ENCODE peak calls at places on chromosomes 12 and 14, in five cellular contexts. K is H54, O is adrenal gland, H is GM12891, X is stomach. B is an unnamed sample.

GRCh38 chr12:9040484-9041186 is 51.3 kb downstream of the KLRG1 start:
- DNase-seq in X (no peak), H (no peak), O (no peak), K (no peak), B (no peak)

GRCh38 chr14:89618821-89619551 is 202.0 kb upstream of the FOXN3 start:
- DNase-seq in H (peak), O (peak), K (peak), X (peak), B (peak)

GRCh38 chr14:71665157-71665556 is 267.1 kb upstream of the RGS6 start:
- DNase-seq in O (no peak), X (no peak), H (no peak), K (no peak), B (no peak)

GRCh38 chr12:131603106-131604033 is 107.5 kb upstream of the SFSWAP start:
- DNase-seq in H (no peak), K (no peak), O (no peak), X (no peak), B (no peak)

GRCh38 chr14:82872494-82872893 is 1338.8 kb upstream of the SEL1L start:
- DNase-seq in H (no peak), K (no peak), O (no peak), X (no peak), B (peak)

GRCh38 chr12:30191701-30192455 is 408.1 kb upstream of the TMTC1 start:
- DNase-seq in H (no peak), X (no peak), O (no peak), K (no peak), B (no peak)

GRCh38 chr12:124699878-124700277 is 132.5 kb upstream of the NCOR2 start:
- DNase-seq in O (no peak), K (no peak), X (peak), H (no peak), B (no peak)

GRCh38 chr12:19220861-19221466 is 91.4 kb downstream of the PLEKHA5 start:
- DNase-seq in X (no peak), O (no peak), H (no peak), K (no peak), B (no peak)

GRCh38 chr14:53327716-53328115 is 174.6 kb upstream of the DDHD1 start:
- DNase-seq in K (no peak), H (no peak), O (peak), X (no peak), B (no peak)

GRCh38 chr14:22303589-22304195 is 285.3 kb downstream of the DAD1 start:
- DNase-seq in X (no peak), H (no peak), O (no peak), K (no peak), B (no peak)

GRCh38 chr14:31986405-31986804 is 90.7 kb upstream of the ARHGAP5 start:
- DNase-seq in H (no peak), X (no peak), O (no peak), K (no peak), B (no peak)

GRCh38 chr12:3225796-3226180 is 148.6 kb downstream of the TSPAN9 start:
- DNase-seq in K (peak), O (no peak), X (no peak), H (no peak), B (no peak)

GRCh38 chr12:132806857-132807256 is 21.8 kb downstream of the GOLGA3 start:
- DNase-seq in K (no peak), H (no peak), O (no peak), X (no peak), B (no peak)

GRCh38 chr12:112130461-112130998 is 5.2 kb downstream of the TRAFD1 start:
- DNase-seq in H (no peak), O (no peak), X (no peak), K (no peak), B (peak)

GRCh38 chr12:120369476-120370342 is 745 bp upstream of the MSI1 start:
- DNase-seq in X (no peak), H (no peak), K (no peak), O (no peak), B (no peak)
- TF ChIP-seq POLR2A in X (no peak), H (no peak), K (no peak), O (no peak), B (no peak)

GRCh38 chr14:105477659-105478623 is 3.3 kb downstream of the CRIP2 start:
- DNase-seq in H (no peak), X (no peak), K (no peak), O (no peak), B (no peak)

GRCh38 chr14:105474478-105475268 is at the start of gene CRIP2:
- DNase-seq in O (no peak), X (no peak), H (peak), K (peak), B (peak)

GRCh38 chr14:105475269-105475915 is 771 bp downstream of the CRIP2 start:
- DNase-seq in K (peak), H (no peak), X (no peak), O (peak), B (no peak)

GRCh38 chr14:105476937-105477658 is 2.5 kb downstream of the CRIP2 start:
- DNase-seq in X (no peak), K (no peak), O (no peak), H (no peak), B (no peak)

GRCh38 chr14:105475916-105476845 is 1.6 kb downstream of the CRIP2 start:
- DNase-seq in X (peak), K (no peak), O (peak), H (no peak), B (peak)
- TF ChIP-seq POLR2A in X (no peak), K (no peak), O (peak), H (no peak), B (no peak)

GRCh38 chr12:49698619-49699545 is 8.3 kb downstream of the FMNL3 start:
- DNase-seq in K (no peak), X (no peak), O (peak), H (peak), B (no peak)
- TF ChIP-seq POLR2A in K (no peak), X (no peak), O (no peak), H (peak), B (no peak)

DNA sequence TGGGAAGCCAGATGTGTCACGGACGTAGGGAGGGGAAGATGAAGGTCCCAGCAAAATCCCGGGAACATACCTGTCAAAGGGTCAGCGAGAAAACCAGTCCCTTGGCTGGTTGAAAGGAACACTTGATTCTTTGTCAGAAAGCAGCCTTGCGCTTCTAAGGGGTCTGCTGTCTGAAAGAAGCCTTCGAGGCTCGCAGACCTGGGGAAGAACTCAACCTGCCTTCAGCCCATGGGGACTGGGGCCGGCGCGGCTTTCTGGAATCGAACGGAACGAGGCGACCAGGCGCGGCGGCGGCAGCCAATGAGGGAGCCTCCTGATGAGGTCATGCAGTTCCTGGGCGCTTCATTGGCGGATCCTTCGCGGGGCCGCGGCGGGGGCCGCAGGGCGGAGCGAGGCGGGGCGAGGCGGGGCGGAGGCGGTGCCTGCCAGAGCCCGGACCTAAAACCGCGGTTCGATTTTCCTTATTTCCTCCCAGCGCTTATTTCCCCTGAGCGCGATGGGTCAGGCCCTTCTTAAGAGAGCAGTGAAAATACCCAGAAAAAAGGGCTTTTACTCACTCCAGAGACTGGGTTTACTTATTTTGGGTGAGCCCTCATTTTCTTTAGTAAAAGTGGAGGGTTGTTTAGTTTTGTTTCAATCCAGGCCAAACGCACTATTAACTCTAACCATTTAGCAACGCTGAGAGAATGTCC is 11.8 kb upstream of the TTC7B start:
- DNase-seq in K (peak), X (peak), H (peak), O (peak), B (peak)
- TF ChIP-seq POLR2A in K (no peak), X (no peak), H (no peak), O (no peak), B (peak)

DNA sequence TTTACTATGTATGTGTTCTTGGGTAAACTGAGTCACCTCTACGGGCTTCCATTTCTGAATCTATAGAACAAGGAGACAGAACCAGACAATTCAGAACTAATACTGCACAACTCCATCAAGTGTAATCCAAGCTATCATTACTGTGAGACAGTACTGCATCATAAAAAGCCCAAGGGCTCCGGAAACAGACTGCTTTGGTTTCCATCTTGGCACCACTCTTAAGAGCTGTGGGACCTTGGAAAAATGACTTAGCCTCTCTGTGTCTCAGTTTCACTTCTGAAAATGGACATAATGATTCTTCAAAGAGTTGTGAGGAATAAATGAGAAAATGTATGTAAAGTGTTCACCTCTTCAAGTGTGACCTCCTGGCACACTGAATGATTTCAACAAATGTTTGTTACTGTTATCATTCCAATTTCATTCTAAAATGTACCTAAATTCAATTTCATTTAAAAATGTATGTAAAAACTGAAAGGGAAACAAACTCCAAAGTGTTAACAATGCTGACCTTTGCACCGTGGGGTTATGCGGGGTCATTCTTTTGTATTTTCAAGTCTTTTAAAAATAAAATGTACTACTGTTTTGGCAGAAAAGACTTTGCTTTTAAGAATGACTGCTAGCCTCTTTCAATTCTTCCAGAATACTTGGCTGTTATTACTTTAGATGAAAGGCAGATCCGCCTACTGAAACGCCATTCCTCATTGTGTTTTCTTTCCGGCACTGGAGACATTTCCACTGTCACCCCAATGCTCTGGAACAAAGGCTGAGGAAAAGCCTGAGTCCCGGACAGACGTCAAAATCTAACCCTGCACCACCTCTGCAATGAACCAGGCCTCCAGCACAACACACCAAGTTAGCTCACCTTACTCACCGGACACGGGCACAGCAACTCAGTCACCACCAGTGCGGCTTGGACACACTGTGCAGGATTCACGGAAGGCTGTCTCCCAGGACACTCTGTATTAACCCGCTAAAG is 62.8 kb downstream of the TMCC3 start:
- DNase-seq in O (peak), K (no peak), X (no peak), H (no peak), B (no peak)
- TF ChIP-seq POLR2A in O (no peak), K (no peak), X (no peak), H (no peak), B (no peak)

GRCh38 chr12:128814411-128815261 is 9.1 kb downstream of the SLC15A4 start:
- DNase-seq in H (no peak), K (no peak), X (peak), O (no peak), B (no peak)
- TF ChIP-seq POLR2A in H (no peak), K (no peak), X (no peak), O (no peak), B (no peak)

B was measured in erythroblast.